ENCODE peak calls at places on chromosome 14, in six cellular contexts. P, O, W, V, N and K are unnamed samples.

GRCh38 chr14:67240168-67240932 is 885 bp upstream of the PALS1 start:
- DNase-seq in W (no peak), N (no peak), V (peak), O (no peak), P (peak), K (peak)

GRCh38 chr14:68318788-68319187 is 474.1 kb downstream of the ZFP36L1 start:
- DNase-seq in P (no peak), W (no peak), N (no peak), V (no peak), O (no peak), K (no peak)

GRCh38 chr14:89267163-89267562 is 149.9 kb downstream of the FOXN3 start:
- DNase-seq in O (no peak), P (no peak), W (no peak), V (no peak), N (no peak), K (no peak)

GRCh38 chr14:99441157-99441870 is 39.3 kb downstream of the SETD3 start:
- DNase-seq in P (no peak), W (no peak), O (no peak), V (no peak), N (no peak), K (no peak)

GRCh38 chr14:76348898-76349297 is 27.0 kb upstream of the ESRRB start:
- DNase-seq in W (no peak), N (no peak), P (no peak), V (peak), O (peak), K (no peak)

GRCh38 chr14:71166434-71166833 is 259.2 kb downstream of the PCNX1 start:
- DNase-seq in O (peak), V (no peak), P (no peak), N (no peak), W (peak), K (peak)

GRCh38 chr14:37903561-37904191 is 304.0 kb upstream of the SSTR1 start:
- DNase-seq in N (no peak), W (peak), O (peak), V (no peak), P (peak), K (no peak)

GRCh38 chr14:81386379-81386778 is 13.7 kb downstream of the STON2 start:
- DNase-seq in W (no peak), N (no peak), V (no peak), P (no peak), O (no peak), K (no peak)

GRCh38 chr14:68589447-68590232 is 203.2 kb downstream of the ZFP36L1 start:
- DNase-seq in P (no peak), O (no peak), V (peak), W (no peak), N (no peak), K (no peak)

GRCh38 chr14:92865674-92866073 is 57.3 kb upstream of the CHGA start:
- DNase-seq in V (no peak), N (no peak), W (no peak), P (no peak), O (no peak), K (no peak)

GRCh38 chr14:23487216-23487615 is 17.7 kb downstream of the NGDN start:
- DNase-seq in O (no peak), P (no peak), W (no peak), V (no peak), N (no peak), K (no peak)

GRCh38 chr14:96264200-96264553 is 8.2 kb downstream of the BDKRB1 start:
- DNase-seq in W (no peak), V (no peak), O (no peak), N (no peak), P (no peak), K (no peak)

GRCh38 chr14:103528158-103528511 is 861 bp upstream of the TRMT61A start:
- DNase-seq in V (no peak), P (no peak), N (no peak), O (no peak), W (no peak), K (no peak)

GRCh38 chr14:52299692-52300278 is 14.3 kb upstream of the PTGER2 start:
- DNase-seq in W (no peak), P (peak), N (no peak), V (no peak), O (peak), K (no peak)

GRCh38 chr14:69069020-69069421 is 83.9 kb downstream of the DCAF5 start:
- DNase-seq in W (peak), P (no peak), O (peak), V (no peak), N (no peak), K (no peak)

GRCh38 chr14:59187802-59188460 is 536 bp upstream of the DAAM1 start:
- DNase-seq in W (no peak), V (peak), N (peak), P (peak), O (no peak), K (no peak)

GRCh38 chr14:93239869-93240677 is 33.0 kb downstream of the UBR7 start:
- DNase-seq in P (no peak), O (peak), V (no peak), N (no peak), W (peak), K (no peak)

GRCh38 chr14:71314717-71315116 is 407.5 kb downstream of the PCNX1 start:
- DNase-seq in O (no peak), N (no peak), V (no peak), W (no peak), P (no peak), K (no peak)

GRCh38 chr14:72518809-72519377 is 375.0 kb downstream of the DPF3 start:
- DNase-seq in N (no peak), P (peak), O (peak), W (no peak), V (no peak), K (no peak)

GRCh38 chr14:98189077-98189476 is 1082.9 kb downstream of the BCL11B start:
- DNase-seq in W (no peak), O (no peak), N (no peak), V (no peak), P (no peak), K (no peak)

GRCh38 chr14:77580964-77581505 is 35.4 kb downstream of the SPTLC2 start:
- DNase-seq in O (peak), P (peak), N (no peak), W (peak), V (no peak), K (no peak)

GRCh38 chr14:100146548-100147091 is 12.8 kb downstream of the DEGS2 start:
- DNase-seq in W (no peak), O (no peak), V (no peak), N (no peak), P (no peak), K (no peak)

GRCh38 chr14:22370084-22370847 is 218.8 kb downstream of the DAD1 start:
- DNase-seq in P (no peak), N (no peak), W (no peak), V (no peak), O (peak), K (peak)

GRCh38 chr14:68952544-68953535 is 26.3 kb downstream of the ACTN1 start:
- DNase-seq in W (peak), N (no peak), O (peak), V (no peak), P (peak), K (no peak)

GRCh38 chr14:91409991-91410401 is 7.6 kb downstream of the CCDC88C start:
- DNase-seq in O (no peak), P (no peak), W (no peak), V (no peak), N (no peak), K (no peak)

GRCh38 chr14:79837699-79838098 is 373.6 kb downstream of the DIO2 start:
- DNase-seq in V (no peak), O (no peak), P (no peak), N (no peak), W (no peak), K (no peak)

GRCh38 chr14:32330356-32331226 is 1.5 kb downstream of the AKAP6 start:
- DNase-seq in P (no peak), N (no peak), O (no peak), V (no peak), W (no peak), K (no peak)

GRCh38 chr14:26319139-26319864 is 278.5 kb downstream of the NOVA1 start:
- DNase-seq in V (no peak), W (no peak), O (no peak), P (no peak), N (no peak), K (no peak)
- H3K27ac ChIP-seq in V (no peak), W (no peak), O (no peak), P (no peak), N (no peak), K (no peak)

GRCh38 chr14:31207287-31207745 is 277 bp downstream of the HECTD1 start:
- DNase-seq in N (no peak), O (peak), W (no peak), P (no peak), V (peak), K (no peak)

GRCh38 chr14:31207746-31208545 is at the start of gene HECTD1:
- DNase-seq in V (peak), N (peak), P (peak), W (peak), O (peak), K (no peak)

GRCh38 chr14:31208546-31209424 is 1.2 kb upstream of the HECTD1 start:
- DNase-seq in W (no peak), P (no peak), V (no peak), N (no peak), O (no peak), K (no peak)

GRCh38 chr14:31206536-31207286 is 882 bp downstream of the HECTD1 start:
- DNase-seq in O (peak), V (peak), N (peak), W (no peak), P (peak), K (peak)

DNA sequence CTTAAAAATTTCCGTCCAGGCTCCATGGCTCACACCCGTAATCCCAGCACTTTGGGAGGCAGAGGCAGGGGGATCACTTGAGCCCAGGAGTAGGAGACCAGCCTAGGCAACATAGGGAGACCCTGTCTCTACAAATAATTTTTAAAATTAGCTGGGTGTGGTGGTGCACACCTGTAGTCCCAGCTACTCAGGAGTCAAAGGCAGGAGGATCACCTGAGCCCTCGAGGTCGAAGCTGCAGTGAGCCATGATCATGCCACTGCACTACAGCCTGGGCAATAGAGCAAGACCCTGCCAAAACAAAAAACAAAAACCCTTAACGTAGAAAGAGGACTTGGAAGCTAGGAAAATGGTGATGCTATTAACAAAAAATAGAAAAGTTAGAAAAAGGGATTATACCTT is 2.0 kb upstream of the HECTD1 start:
- DNase-seq in V (no peak), P (no peak), W (no peak), N (no peak), O (no peak), K (no peak)
- H3K27ac ChIP-seq in V (peak), P (no peak), W (no peak), N (no peak), O (no peak), K (no peak)

GRCh38 chr14:56579345-56580316 is at the start of gene TMEM260:
- DNase-seq in W (peak), P (peak), V (peak), N (peak), O (peak), K (peak)

GRCh38 chr14:56581041-56581727 is 1.6 kb downstream of the TMEM260 start:
- DNase-seq in O (no peak), N (no peak), W (no peak), P (no peak), V (no peak), K (no peak)

GRCh38 chr14:56585461-56586084 is 6.0 kb downstream of the TMEM260 start:
- DNase-seq in W (no peak), N (no peak), V (no peak), P (no peak), O (peak), K (no peak)

GRCh38 chr14:56580317-56580711 is 716 bp downstream of the TMEM260 start:
- DNase-seq in W (no peak), V (no peak), N (no peak), O (no peak), P (no peak), K (no peak)
- H3K27ac ChIP-seq in W (peak), V (peak), N (peak), O (peak), P (peak), K (peak)

GRCh38 chr14:64646103-64646502 is 58.1 kb upstream of the PLEKHG3 start:
- DNase-seq in O (no peak), P (no peak), V (no peak), W (peak), N (no peak), K (no peak)
- H3K27ac ChIP-seq in O (peak), P (no peak), V (peak), W (peak), N (no peak), K (no peak)

GRCh38 chr14:104792945-104793702 is 2.4 kb downstream of the AKT1 start:
- DNase-seq in O (no peak), N (no peak), P (no peak), V (no peak), W (no peak), K (no peak)
- H3K27ac ChIP-seq in O (no peak), N (no peak), P (no peak), V (no peak), W (no peak), K (no peak)